ENCODE peak calls at places on chromosome 6, in seven cellular contexts. One of them, this sample, is unnamed.

GRCh38 chr6:27720607-27721580 is 191.3 kb downstream of the OR2B2 start:
- DNase-seq in HCT116: peak; percentile 87
- DNase-seq in left ventricle myocardium inferior: no peak
- DNase-seq in breast epithelium: no peak
- DNase-seq in left lung: no peak
- DNase-seq in hepatocyte: peak; percentile 18
- DNase-seq in heart left ventricle: no peak
- DNase-seq in this sample: no peak

GRCh38 chr6:98946877-98947410 is 802 bp downstream of the FBXL4 start:
- DNase-seq in breast epithelium: peak; percentile 23
- DNase-seq in HCT116: no peak
- DNase-seq in left lung: peak; percentile 43
- DNase-seq in heart left ventricle: peak; percentile 11
- DNase-seq in left ventricle myocardium inferior: no peak
- DNase-seq in hepatocyte: peak; percentile 36
- DNase-seq in this sample: peak; percentile 38

GRCh38 chr6:146027586-146028249 is 1.1 kb upstream of the GRM1 start:
- DNase-seq in HCT116: no peak
- DNase-seq in breast epithelium: no peak
- DNase-seq in heart left ventricle: no peak
- DNase-seq in left lung: no peak
- DNase-seq in hepatocyte: no peak
- DNase-seq in left ventricle myocardium inferior: no peak
- DNase-seq in this sample: no peak

GRCh38 chr6:128370072-128370471 is 150.3 kb downstream of the PTPRK start:
- DNase-seq in HCT116: no peak
- DNase-seq in hepatocyte: no peak
- DNase-seq in left lung: no peak
- DNase-seq in heart left ventricle: no peak
- DNase-seq in breast epithelium: no peak
- DNase-seq in left ventricle myocardium inferior: no peak
- DNase-seq in this sample: no peak

GRCh38 chr6:157092736-157093135 is 230.6 kb downstream of the TMEM242 start:
- DNase-seq in left lung: no peak
- DNase-seq in breast epithelium: no peak
- DNase-seq in left ventricle myocardium inferior: no peak
- DNase-seq in HCT116: no peak
- DNase-seq in heart left ventricle: no peak
- DNase-seq in hepatocyte: no peak
- DNase-seq in this sample: no peak

GRCh38 chr6:106591111-106591825 is 38.0 kb downstream of the RTN4IP1 start:
- DNase-seq in breast epithelium: peak; percentile 41
- DNase-seq in hepatocyte: no peak
- DNase-seq in left ventricle myocardium inferior: no peak
- DNase-seq in heart left ventricle: no peak
- DNase-seq in left lung: no peak
- DNase-seq in HCT116: no peak
- DNase-seq in this sample: no peak

GRCh38 chr6:24743265-24743943 is 24.4 kb upstream of the C6orf62 start:
- DNase-seq in left ventricle myocardium inferior: no peak
- DNase-seq in heart left ventricle: peak; percentile 18
- DNase-seq in hepatocyte: peak; percentile 64
- DNase-seq in breast epithelium: no peak
- DNase-seq in left lung: no peak
- DNase-seq in HCT116: peak; percentile 76
- DNase-seq in this sample: no peak

GRCh38 chr6:11194399-11195274 is 37.8 kb downstream of the NEDD9 start:
- DNase-seq in heart left ventricle: peak; percentile 46
- DNase-seq in left lung: no peak
- DNase-seq in HCT116: no peak
- DNase-seq in left ventricle myocardium inferior: no peak
- DNase-seq in breast epithelium: no peak
- DNase-seq in hepatocyte: peak; percentile 54
- DNase-seq in this sample: no peak

GRCh38 chr6:63353282-63353630 is 33.5 kb upstream of the LGSN start:
- DNase-seq in left ventricle myocardium inferior: no peak
- DNase-seq in breast epithelium: no peak
- DNase-seq in left lung: no peak
- DNase-seq in heart left ventricle: no peak
- DNase-seq in hepatocyte: no peak
- DNase-seq in HCT116: no peak
- DNase-seq in this sample: no peak

GRCh38 chr6:104229057-104229456 is 630.7 kb downstream of the HACE1 start:
- DNase-seq in heart left ventricle: no peak
- DNase-seq in left lung: no peak
- DNase-seq in breast epithelium: no peak
- DNase-seq in left ventricle myocardium inferior: no peak
- DNase-seq in hepatocyte: no peak
- DNase-seq in HCT116: no peak
- DNase-seq in this sample: no peak

GRCh38 chr6:128807577-128807976 is 75.4 kb upstream of the LAMA2 start:
- DNase-seq in left ventricle myocardium inferior: no peak
- DNase-seq in HCT116: peak; percentile 34
- DNase-seq in breast epithelium: no peak
- DNase-seq in left lung: no peak
- DNase-seq in heart left ventricle: no peak
- DNase-seq in hepatocyte: peak; percentile 35
- DNase-seq in this sample: no peak

GRCh38 chr6:69796081-69796626 is 656 bp downstream of the LMBRD1 start:
- DNase-seq in hepatocyte: peak; percentile 74
- DNase-seq in heart left ventricle: no peak
- DNase-seq in breast epithelium: peak; percentile 66
- DNase-seq in left ventricle myocardium inferior: no peak
- DNase-seq in HCT116: peak; percentile 63
- DNase-seq in left lung: no peak
- DNase-seq in this sample: no peak

GRCh38 chr6:69398729-69399128 is 398.1 kb downstream of the LMBRD1 start:
- DNase-seq in hepatocyte: no peak
- DNase-seq in left lung: no peak
- DNase-seq in HCT116: no peak
- DNase-seq in heart left ventricle: no peak
- DNase-seq in breast epithelium: no peak
- DNase-seq in left ventricle myocardium inferior: no peak
- DNase-seq in this sample: no peak

GRCh38 chr6:155093430-155093829 is 98.3 kb downstream of the TIAM2 start:
- DNase-seq in breast epithelium: no peak
- DNase-seq in left ventricle myocardium inferior: no peak
- DNase-seq in left lung: no peak
- DNase-seq in hepatocyte: no peak
- DNase-seq in heart left ventricle: no peak
- DNase-seq in HCT116: no peak
- DNase-seq in this sample: no peak

GRCh38 chr6:33413601-33414120 is 2.8 kb downstream of the PHF1 start:
- DNase-seq in left lung: no peak
- DNase-seq in heart left ventricle: no peak
- DNase-seq in hepatocyte: no peak
- DNase-seq in left ventricle myocardium inferior: no peak
- DNase-seq in breast epithelium: no peak
- DNase-seq in HCT116: no peak
- DNase-seq in this sample: no peak

GRCh38 chr6:7910654-7911344 is at the start of gene TXNDC5:
- DNase-seq in left lung: peak; percentile 81
- DNase-seq in heart left ventricle: peak; percentile 87
- DNase-seq in left ventricle myocardium inferior: peak; percentile 86
- DNase-seq in HCT116: no peak
- DNase-seq in breast epithelium: peak; percentile 36
- DNase-seq in hepatocyte: peak; percentile 92
- DNase-seq in this sample: peak; percentile 80

GRCh38 chr6:122376246-122376645 is 23.2 kb upstream of the HSF2 start:
- DNase-seq in hepatocyte: no peak
- DNase-seq in heart left ventricle: no peak
- DNase-seq in left ventricle myocardium inferior: no peak
- DNase-seq in HCT116: no peak
- DNase-seq in left lung: no peak
- DNase-seq in breast epithelium: no peak
- DNase-seq in this sample: no peak

GRCh38 chr6:80348263-80348662 is 241.8 kb downstream of the BCKDHB start:
- DNase-seq in heart left ventricle: peak; percentile 11
- DNase-seq in left ventricle myocardium inferior: peak; percentile 43
- DNase-seq in HCT116: no peak
- DNase-seq in breast epithelium: no peak
- DNase-seq in left lung: no peak
- DNase-seq in hepatocyte: no peak
- DNase-seq in this sample: no peak

GRCh38 chr6:168158280-168158979 is 79.4 kb upstream of the FRMD1 start:
- DNase-seq in HCT116: no peak
- DNase-seq in left lung: peak; percentile 51
- DNase-seq in breast epithelium: peak; percentile 50
- DNase-seq in hepatocyte: no peak
- DNase-seq in heart left ventricle: no peak
- DNase-seq in left ventricle myocardium inferior: no peak
- DNase-seq in this sample: no peak

GRCh38 chr6:49555951-49556350 is 5.5 kb downstream of the C6orf141 start:
- DNase-seq in left ventricle myocardium inferior: no peak
- DNase-seq in left lung: no peak
- DNase-seq in HCT116: no peak
- DNase-seq in breast epithelium: no peak
- DNase-seq in heart left ventricle: no peak
- DNase-seq in hepatocyte: no peak
- DNase-seq in this sample: no peak

GRCh38 chr6:145809785-145810184 is 4.8 kb downstream of the FBXO30 start:
- DNase-seq in breast epithelium: no peak
- DNase-seq in left lung: no peak
- DNase-seq in hepatocyte: no peak
- DNase-seq in heart left ventricle: no peak
- DNase-seq in left ventricle myocardium inferior: no peak
- DNase-seq in HCT116: no peak
- DNase-seq in this sample: no peak

DNA sequence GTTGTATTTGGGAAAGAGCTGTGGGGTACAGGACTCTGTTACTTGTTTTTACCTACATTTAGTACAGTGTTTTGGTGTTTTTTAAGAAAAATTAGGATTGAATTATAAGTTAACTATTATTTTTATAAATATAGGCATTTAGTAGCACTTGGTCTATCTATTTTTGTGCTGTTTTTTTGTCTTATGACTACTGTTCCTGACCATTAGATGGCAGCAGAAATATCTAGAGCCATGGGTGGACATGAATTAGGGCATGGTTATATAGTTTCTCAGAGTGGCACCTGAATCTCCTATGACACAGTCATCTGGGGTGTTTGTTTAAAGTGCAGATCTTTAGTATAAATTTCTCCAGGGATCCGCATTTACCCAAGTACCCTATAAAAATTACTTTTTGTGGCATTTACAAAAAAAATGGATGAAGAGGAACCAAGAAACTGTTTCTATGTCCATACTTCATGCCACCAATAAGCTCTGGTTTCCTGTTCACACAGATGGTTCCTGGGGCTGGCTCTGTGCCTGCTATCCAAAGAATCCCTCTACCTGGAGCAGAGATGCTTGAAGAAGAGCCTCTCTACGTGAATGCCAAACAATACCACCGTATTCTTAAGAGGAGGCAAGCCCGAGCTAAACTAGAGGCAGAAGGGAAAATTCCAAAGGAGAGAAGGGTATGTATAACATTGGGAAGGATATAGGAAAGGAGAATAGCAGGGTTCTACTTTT is 19.8 kb downstream of the NFYA start:
- DNase-seq in HCT116: no peak
- DNase-seq in left lung: no peak
- DNase-seq in left ventricle myocardium inferior: no peak
- DNase-seq in hepatocyte: no peak
- DNase-seq in breast epithelium: no peak
- DNase-seq in heart left ventricle: no peak
- DNase-seq in this sample: no peak
- TF ChIP-seq CTCF in HCT116: peak; percentile 44
- TF ChIP-seq CTCF in left lung: no peak
- TF ChIP-seq CTCF in left ventricle myocardium inferior: peak; percentile 38
- TF ChIP-seq CTCF in hepatocyte: peak; percentile 49
- TF ChIP-seq CTCF in breast epithelium: no peak
- TF ChIP-seq CTCF in heart left ventricle: peak; percentile 25
- TF ChIP-seq CTCF in this sample: no peak

DNA sequence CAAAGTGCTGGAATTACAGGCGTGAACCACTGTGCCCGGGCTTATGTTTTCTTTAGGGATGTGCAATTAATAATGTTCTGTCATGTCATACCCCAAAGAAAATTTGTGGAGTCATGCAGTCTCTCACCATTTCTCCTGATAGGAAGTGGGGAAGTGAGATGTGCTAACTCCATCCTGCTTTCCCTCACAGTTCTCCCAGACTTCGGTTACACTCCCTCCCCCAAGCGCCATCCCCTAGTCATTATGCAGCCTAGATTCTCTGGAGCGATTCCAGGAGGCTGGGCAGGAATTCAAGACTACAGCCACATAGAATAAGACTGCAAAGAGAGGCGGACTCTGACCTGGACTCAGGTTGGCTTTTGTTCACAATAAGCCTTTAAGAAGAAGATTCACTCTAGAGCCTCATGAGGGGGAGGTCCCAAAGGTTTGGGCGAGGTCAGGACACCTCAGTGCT is 271.4 kb downstream of the ALDH8A1 start:
- DNase-seq in heart left ventricle: peak; percentile 59
- DNase-seq in hepatocyte: peak; percentile 55
- DNase-seq in left ventricle myocardium inferior: peak; percentile 62
- DNase-seq in left lung: no peak
- DNase-seq in breast epithelium: no peak
- DNase-seq in HCT116: no peak
- DNase-seq in this sample: peak; percentile 12
- H3K27ac ChIP-seq in heart left ventricle: no peak overlapping the region
- H3K27ac ChIP-seq in hepatocyte: peak overlapping the region; percentile 83
- H3K27ac ChIP-seq in left ventricle myocardium inferior: no peak overlapping the region
- H3K27ac ChIP-seq in left lung: no peak overlapping the region
- H3K27ac ChIP-seq in breast epithelium: no peak overlapping the region
- H3K27ac ChIP-seq in HCT116: no peak overlapping the region
- H3K27ac ChIP-seq in this sample: no peak overlapping the region

GRCh38 chr6:91435630-91436029 is 848.8 kb upstream of the MAP3K7 start:
- DNase-seq in HCT116: no peak
- DNase-seq in left ventricle myocardium inferior: no peak
- DNase-seq in hepatocyte: no peak
- DNase-seq in heart left ventricle: no peak
- DNase-seq in left lung: no peak
- DNase-seq in breast epithelium: no peak
- DNase-seq in this sample: no peak
- H3K4me1 ChIP-seq in HCT116: no peaks in the 10 kb centered on the region
- H3K4me1 ChIP-seq in left ventricle myocardium inferior: no peaks in the 10 kb centered on the region
- H3K4me1 ChIP-seq in hepatocyte: no peaks in the 10 kb centered on the region
- H3K4me1 ChIP-seq in heart left ventricle: no peaks in the 10 kb centered on the region
- H3K4me1 ChIP-seq in left lung: no peaks in the 10 kb centered on the region
- H3K4me1 ChIP-seq in breast epithelium: no peaks in the 10 kb centered on the region
- H3K4me1 ChIP-seq in this sample: no peaks in the 10 kb centered on the region

GRCh38 chr6:13427346-13427745 is 60.1 kb downstream of the GFOD1 start:
- DNase-seq in hepatocyte: no peak
- DNase-seq in HCT116: no peak
- DNase-seq in heart left ventricle: no peak
- DNase-seq in left ventricle myocardium inferior: no peak
- DNase-seq in left lung: no peak
- DNase-seq in breast epithelium: no peak
- DNase-seq in this sample: no peak

GRCh38 chr6:13431059-13431656 is 56.2 kb downstream of the GFOD1 start:
- DNase-seq in HCT116: no peak
- DNase-seq in heart left ventricle: no peak
- DNase-seq in breast epithelium: no peak
- DNase-seq in left lung: no peak
- DNase-seq in hepatocyte: no peak
- DNase-seq in left ventricle myocardium inferior: no peak
- DNase-seq in this sample: no peak

GRCh38 chr6:13427838-13428527 is 59.4 kb downstream of the GFOD1 start:
- DNase-seq in hepatocyte: no peak
- DNase-seq in breast epithelium: no peak
- DNase-seq in heart left ventricle: no peak
- DNase-seq in left lung: peak; percentile 56
- DNase-seq in left ventricle myocardium inferior: no peak
- DNase-seq in HCT116: no peak
- DNase-seq in this sample: no peak

GRCh38 chr6:13429406-13429753 is 58.0 kb downstream of the GFOD1 start:
- DNase-seq in breast epithelium: peak; percentile 76
- DNase-seq in HCT116: no peak
- DNase-seq in left lung: no peak
- DNase-seq in left ventricle myocardium inferior: no peak
- DNase-seq in heart left ventricle: no peak
- DNase-seq in hepatocyte: no peak
- DNase-seq in this sample: no peak

GRCh38 chr6:13428528-13429405 is 58.6 kb downstream of the GFOD1 start:
- DNase-seq in left lung: no peak
- DNase-seq in heart left ventricle: no peak
- DNase-seq in hepatocyte: no peak
- DNase-seq in left ventricle myocardium inferior: no peak
- DNase-seq in breast epithelium: no peak
- DNase-seq in HCT116: no peak
- DNase-seq in this sample: no peak
- TF ChIP-seq CTCF in left lung: no peak
- TF ChIP-seq CTCF in heart left ventricle: no peak
- TF ChIP-seq CTCF in hepatocyte: no peak
- TF ChIP-seq CTCF in left ventricle myocardium inferior: no peak
- TF ChIP-seq CTCF in breast epithelium: no peak
- TF ChIP-seq CTCF in HCT116: no peak
- TF ChIP-seq CTCF in this sample: no peak

This sample was measured in pancreas.